ENCODE peak calls at places on chromosomes 3 and 15, in five cellular contexts. A is GM04504; O is GM12864; S is CD8-positive, alpha-beta memory T cell; R is uterus. N is an unnamed sample.

GRCh38 chr15:97977734-97978133 is 17.2 kb downstream of the ARRDC4 start:
- DNase-seq in O (no peak), R (no peak), A (no peak), S (no peak), N (no peak)

GRCh38 chr15:60941448-60941847 is 287.7 kb downstream of the RORA start:
- DNase-seq in R (no peak), S (no peak), O (no peak), A (no peak), N (no peak)

GRCh38 chr15:78006567-78007205 is 70.8 kb downstream of the TBC1D2B start:
- DNase-seq in O (no peak), S (no peak), R (no peak), A (no peak), N (no peak)

GRCh38 chr15:49041406-49041805 is 4.8 kb downstream of the SECISBP2L start:
- DNase-seq in A (no peak), O (no peak), S (no peak), R (no peak), N (no peak)

GRCh38 chr3:105752791-105753415 is 115.9 kb downstream of the CBLB start:
- DNase-seq in A (no peak), R (no peak), S (peak), O (no peak), N (no peak)

GRCh38 chr3:126259411-126260391 is 79.3 kb upstream of the ALDH1L1 start:
- DNase-seq in S (no peak), A (no peak), R (peak), O (no peak), N (peak)

GRCh38 chr15:30882861-30883433 is 20.8 kb upstream of the FAN1 start:
- DNase-seq in O (no peak), A (no peak), S (no peak), R (no peak), N (no peak)

GRCh38 chr3:46406786-46407611 is at the start of the genes CCR5AS and CCRL2:
- DNase-seq in R (peak), A (peak), O (no peak), S (peak), N (peak)

GRCh38 chr15:45157056-45157455 is 27.3 kb downstream of the DUOX1 start:
- DNase-seq in R (no peak), O (no peak), A (peak), S (no peak), N (no peak)

GRCh38 chr15:74053941-74054529 is 28.3 kb downstream of the GOLGA6A start:
- DNase-seq in O (no peak), R (peak), S (peak), A (peak), N (peak)

GRCh38 chr15:99683000-99683670 is 50.1 kb downstream of the LYSMD4 start:
- DNase-seq in R (no peak), A (no peak), O (no peak), S (no peak), N (no peak)

GRCh38 chr3:50112462-50112861 is 23.7 kb downstream of the RBM5 start:
- DNase-seq in O (no peak), A (no peak), R (no peak), S (no peak), N (no peak)

GRCh38 chr3:18076301-18076700 is 333.9 kb upstream of the TBC1D5 start:
- DNase-seq in R (no peak), S (no peak), O (no peak), A (no peak), N (no peak)

N was measured in ureter.